ENCODE peak calls at places on chromosomes 12 and 14, in ten cellular contexts. X is mammary epithelial cell, E is right lobe of liver, L is neural progenitor cell, H is hepatocyte, P is MM.1S, J is H1, Y is testis, R is SK-N-SH, Z is pancreas. A is an unnamed sample.

GRCh38 chr14:23101213-23101970 is 3.4 kb downstream of the CIROP start:
- DNase-seq in L (no peak), J (no peak), P (no peak), R (no peak), X (no peak), E (no peak), Y (no peak), H (no peak), Z (no peak), A (no peak)

GRCh38 chr14:49297102-49297501 is 289.1 kb downstream of the RPS29 start:
- DNase-seq in Y (no peak), P (no peak), R (no peak), Z (peak; percentile 39), J (no peak), X (no peak), L (no peak), E (no peak), H (no peak), A (no peak)

GRCh38 chr14:35341454-35342159 is 49.4 kb downstream of the PSMA6 start:
- DNase-seq in J (no peak), L (peak; percentile 75), H (peak; percentile 85), X (peak; percentile 90), Y (peak; percentile 97), R (peak; percentile 73), E (peak; percentile 96), Z (peak; percentile 99), P (no peak), A (peak; percentile 94)

GRCh38 chr12:5185435-5186069 is 141.9 kb downstream of the KCNA5 start:
- DNase-seq in Y (no peak), H (no peak), L (no peak), R (no peak), J (no peak), Z (no peak), X (no peak), E (no peak), P (no peak), A (no peak)

GRCh38 chr14:42214981-42215491 is 608.4 kb downstream of the LRFN5 start:
- DNase-seq in L (no peak), X (peak; percentile 92), H (no peak), Y (no peak), J (no peak), R (no peak), P (no peak), E (no peak), Z (no peak), A (no peak)

GRCh38 chr12:132851465-132851864 is 22.8 kb upstream of the GOLGA3 start:
- DNase-seq in H (no peak), R (no peak), X (no peak), Z (no peak), L (no peak), E (no peak), P (no peak), Y (no peak), J (no peak), A (no peak)

GRCh38 chr14:92652413-92653151 is 95.8 kb downstream of the LGMN start:
- DNase-seq in H (no peak), L (no peak), E (no peak), X (no peak), Y (no peak), J (no peak), R (no peak), Z (no peak), P (no peak), A (no peak)

GRCh38 chr12:29317556-29318363 is 63.2 kb downstream of the ERGIC2 start:
- DNase-seq in P (peak; percentile 73), Y (peak; percentile 51), H (peak; percentile 71), R (peak; percentile 67), Z (no peak), L (peak; percentile 74), J (no peak), X (peak; percentile 52), E (no peak), A (peak; percentile 58)

GRCh38 chr14:51539571-51540037 is 112.1 kb upstream of the FRMD6 start:
- DNase-seq in P (no peak), L (no peak), E (no peak), Y (no peak), X (peak; percentile 99), H (no peak), R (no peak), J (no peak), Z (no peak), A (no peak)

GRCh38 chr12:127750076-127750840 is 516.7 kb upstream of the TMEM132C start:
- DNase-seq in L (no peak), E (no peak), R (no peak), J (no peak), X (no peak), Z (no peak), P (no peak), H (no peak), Y (no peak), A (no peak)

GRCh38 chr14:65470404-65470880 is 57.9 kb downstream of the FUT8 start:
- DNase-seq in Z (peak; percentile 75), L (peak; percentile 29), H (peak; percentile 10), R (peak; percentile 49), J (no peak), E (no peak), P (no peak), Y (no peak), X (no peak), A (no peak)

GRCh38 chr14:65472189-65472588 is 59.7 kb downstream of the FUT8 start:
- DNase-seq in Y (no peak), L (peak; percentile 58), R (no peak), E (no peak), J (no peak), X (no peak), P (no peak), Z (no peak), H (no peak), A (no peak)

GRCh38 chr14:65476290-65476941 is 63.9 kb downstream of the FUT8 start:
- DNase-seq in Z (no peak), X (no peak), L (no peak), H (no peak), R (no peak), P (no peak), J (no peak), E (no peak), Y (no peak), A (no peak)

GRCh38 chr14:65469903-65470302 is 57.4 kb downstream of the FUT8 start:
- DNase-seq in X (no peak), J (no peak), R (no peak), L (no peak), Z (peak; percentile 45), E (no peak), Y (no peak), H (no peak), P (no peak), A (no peak)

GRCh38 chr14:65471038-65471878 is 58.7 kb downstream of the FUT8 start:
- DNase-seq in H (no peak), J (no peak), Y (no peak), L (peak; percentile 28), X (no peak), Z (no peak), E (no peak), P (no peak), R (no peak), A (no peak)
- H3K27ac ChIP-seq in H (no peak overlapping the region), J (no peak overlapping the region), Y (no peak overlapping the region), L (peak overlapping the region; percentile 86), X (no peak overlapping the region), Z (no peak overlapping the region), E (no peak overlapping the region), P (no peak overlapping the region), R (no peak overlapping the region), A (no peak overlapping the region)

GRCh38 chr12:54054442-54055332 is 1.1 kb downstream of the HOXC4 start:
- DNase-seq in H (no peak), J (no peak), E (no peak), R (peak; percentile 60), L (no peak), Z (no peak), X (no peak), Y (no peak), P (no peak), A (no peak)

GRCh38 chr12:54055522-54055921 is 1.9 kb downstream of the HOXC4 start:
- DNase-seq in X (no peak), P (no peak), H (no peak), E (no peak), R (no peak), J (no peak), Z (no peak), Y (no peak), L (no peak), A (no peak)

GRCh38 chr12:54051916-54052744 is 1.5 kb upstream of the HOXC4 start:
- DNase-seq in X (no peak), E (no peak), L (no peak), Z (no peak), P (no peak), Y (no peak), J (no peak), R (peak; percentile 51), H (peak; percentile 66), A (no peak)

GRCh38 chr12:54052745-54053624 is 650 bp upstream of the HOXC4 start:
- DNase-seq in R (peak; percentile 84), P (no peak), L (no peak), Z (no peak), H (peak; percentile 51), X (no peak), Y (no peak), J (no peak), E (no peak), A (no peak)

DNA sequence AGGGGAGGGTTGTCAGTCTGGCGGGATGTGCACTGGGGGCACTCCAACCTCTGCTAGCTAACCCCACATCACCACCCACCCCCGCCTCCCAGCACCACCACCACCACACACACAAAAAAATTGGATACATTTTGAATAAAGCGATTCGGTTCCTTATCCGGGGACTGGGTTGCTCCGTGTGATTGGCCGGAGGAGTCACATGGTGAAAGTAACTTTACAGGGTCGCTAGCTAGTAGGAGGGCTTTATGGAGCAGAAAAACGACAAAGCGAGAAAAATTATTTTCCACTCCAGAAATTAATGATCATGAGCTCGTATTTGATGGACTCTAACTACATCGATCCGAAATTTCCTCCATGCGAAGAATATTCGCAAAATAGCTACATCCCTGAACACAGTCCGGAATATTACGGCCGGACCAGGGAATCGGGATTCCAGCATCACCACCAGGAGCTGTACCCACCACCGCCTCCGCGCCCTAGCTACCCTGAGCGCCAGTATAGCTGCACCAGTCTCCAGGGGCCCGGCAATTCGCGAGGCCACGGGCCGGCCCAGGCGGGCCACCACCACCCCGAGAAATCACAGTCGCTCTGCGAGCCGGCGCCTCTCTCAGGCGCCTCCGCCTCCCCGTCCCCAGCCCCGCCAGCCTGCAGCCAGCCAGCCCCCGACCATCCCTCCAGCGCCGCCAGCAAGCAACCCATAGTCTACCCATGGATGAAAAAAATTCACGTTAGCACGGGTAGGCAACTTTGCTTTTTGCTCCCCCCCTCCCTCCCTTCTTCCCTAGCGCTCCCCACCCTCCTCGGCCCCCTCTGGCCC is at the start of gene HOXC4:
- DNase-seq in Y (peak; percentile 78), E (no peak), X (no peak), J (no peak), P (no peak), H (no peak), R (peak; percentile 86), L (no peak), Z (no peak), A (no peak)
- TF ChIP-seq CTCF in Y (no peak), E (no peak), X (no peak), J (no peak), P (no peak), H (no peak), R (peak; percentile 14), L (no peak), Z (no peak), A (no peak)

GRCh38 chr12:103955811-103956514 is 9.7 kb upstream of the TDG start:
- DNase-seq in X (no peak), Z (no peak), E (no peak), J (no peak), R (peak; percentile 18), L (peak; percentile 44), Y (no peak), P (no peak), H (no peak), A (no peak)
- H3K27ac ChIP-seq in X (peak overlapping the region; percentile 76), Z (peak overlapping the region; percentile 92), E (peak overlapping the region; percentile 69), J (peak overlapping the region; percentile 86), R (peak overlapping the region; percentile 94), L (no peak overlapping the region), Y (no peak overlapping the region), P (peak overlapping the region; percentile 82), H (peak overlapping the region; percentile 93), A (peak overlapping the region; percentile 95)

GRCh38 chr14:68688872-68689371 is 103.9 kb downstream of the ZFP36L1 start:
- DNase-seq in Z (no peak), H (peak; percentile 73), J (peak; percentile 50), Y (peak; percentile 43), P (no peak), X (no peak), L (peak; percentile 40), E (no peak), R (peak; percentile 74), A (no peak)
- TF ChIP-seq CTCF in Z (no peak), H (peak; percentile 9), J (no peak), Y (no peak), P (no peak), X (no peak), L (peak; percentile 7), E (no peak), R (peak; percentile 24), A (no peak)